ENCODE peak calls at places on chromosomes 7 and 10, in eight cellular contexts. A, S, M, Y, V, D, U and N are unnamed samples. For H3K27me3, the result is how much of the 10 kb centered on the place peaks cover.

GRCh38 chr10:65194131-65194530 is 1672.9 kb downstream of the REEP3 start:
- DNase-seq in V (peak), S (no peak), D (no peak), M (no peak), A (no peak), U (no peak), Y (no peak), N (peak)

GRCh38 chr7:30114536-30115258 is 20.1 kb upstream of the MTURN start:
- DNase-seq in M (no peak), D (no peak), Y (no peak), V (no peak), A (no peak), S (no peak), U (no peak), N (no peak)

GRCh38 chr10:25177093-25177753 is 2.4 kb downstream of the GPR158 start:
- DNase-seq in S (no peak), V (no peak), D (no peak), U (no peak), Y (no peak), A (no peak), M (no peak), N (no peak)

GRCh38 chr7:138304071-138304320 is 156.1 kb upstream of the TRIM24 start:
- DNase-seq in A (no peak), Y (no peak), S (no peak), V (no peak), D (no peak), M (no peak), U (no peak), N (no peak)

GRCh38 chr7:73715648-73716317 is 3.7 kb downstream of the STX1A start:
- DNase-seq in A (no peak), U (no peak), Y (peak), M (peak), V (peak), S (no peak), D (no peak), N (peak)

GRCh38 chr7:135706858-135707569 is 21.0 kb downstream of the SLC13A4 start:
- DNase-seq in V (no peak), Y (no peak), M (no peak), D (no peak), S (no peak), U (no peak), A (no peak), N (no peak)

GRCh38 chr10:79382491-79382941 is 35.2 kb downstream of the PPIF start:
- DNase-seq in M (peak), S (no peak), A (no peak), Y (no peak), D (peak), V (no peak), U (peak), N (no peak)

GRCh38 chr10:59177031-59177861 is 803 bp downstream of the PHYHIPL start:
- DNase-seq in V (peak), M (no peak), Y (peak), S (no peak), U (no peak), D (no peak), A (no peak), N (peak)

GRCh38 chr7:36984710-36985308 is 260.5 kb upstream of the AOAH start:
- DNase-seq in M (no peak), Y (no peak), U (no peak), A (no peak), S (no peak), V (no peak), D (no peak), N (no peak)

GRCh38 chr7:116138202-116138801 is 72.0 kb upstream of the TES start:
- DNase-seq in Y (peak), D (no peak), V (peak), S (no peak), U (no peak), M (no peak), A (no peak), N (peak)

GRCh38 chr10:21732067-21732772 is 198.2 kb downstream of the MLLT10 start:
- DNase-seq in D (no peak), A (no peak), Y (peak), M (peak), V (peak), S (peak), U (no peak), N (peak)

GRCh38 chr7:128351296-128352123 is 7.8 kb upstream of the RBM28 start:
- DNase-seq in D (no peak), U (no peak), Y (no peak), M (no peak), V (peak), A (no peak), S (no peak), N (no peak)

GRCh38 chr7:128350708-128351295 is 7.1 kb upstream of the RBM28 start:
- DNase-seq in S (no peak), M (no peak), A (no peak), D (no peak), Y (no peak), U (no peak), V (no peak), N (no peak)

GRCh38 chr7:128352138-128352537 is 8.4 kb upstream of the RBM28 start:
- DNase-seq in D (no peak), Y (peak), A (no peak), V (peak), U (no peak), M (peak), S (no peak), N (no peak)

GRCh38 chr7:128347573-128348147 is 4.0 kb upstream of the RBM28 start:
- DNase-seq in U (no peak), D (no peak), S (no peak), M (peak), Y (peak), A (no peak), V (peak), N (peak)

GRCh38 chr7:128349121-128349825 is 5.6 kb upstream of the RBM28 start:
- DNase-seq in U (no peak), S (no peak), Y (no peak), V (no peak), D (no peak), M (no peak), A (no peak), N (no peak)
- H3K27me3 ChIP-seq in U (under half), S (under half), Y (under half), V (half or more), D (under half), M (half or more), A (under half), N (under half)

DNA sequence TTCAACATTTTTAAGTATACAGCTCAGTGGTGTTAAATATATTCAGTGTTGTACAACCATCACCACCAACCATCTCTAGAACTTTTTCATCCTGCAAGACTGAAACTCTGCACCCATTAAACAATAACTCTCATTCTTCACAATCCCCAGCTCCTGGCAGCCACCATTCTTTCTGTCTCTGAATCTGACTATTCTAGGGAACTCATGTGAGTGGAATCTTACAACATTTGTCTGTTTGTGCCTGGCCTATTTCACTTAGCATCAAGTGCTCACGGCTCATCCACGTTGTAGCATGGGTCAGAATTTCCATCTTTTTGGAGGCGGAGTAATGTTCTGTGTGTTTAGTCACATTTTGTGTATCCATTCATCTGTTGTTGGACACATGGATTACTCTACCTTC is 40.8 kb upstream of the PFKFB3 start:
- DNase-seq in A (no peak), Y (no peak), U (no peak), M (no peak), S (no peak), V (no peak), D (no peak), N (no peak)
- H3K4me3 ChIP-seq in A (no peak), Y (no peak), U (no peak), M (no peak), S (no peak), V (no peak), D (no peak), N (no peak)

GRCh38 chr7:1535695-1536094 is 5.2 kb downstream of the MAFK start:
- DNase-seq in A (no peak), Y (no peak), D (no peak), M (no peak), U (no peak), S (no peak), V (no peak), N (no peak)
- H3K27ac ChIP-seq in A (peak), Y (peak), D (peak), M (peak), U (peak), S (no peak), V (no peak), N (no peak)

DNA sequence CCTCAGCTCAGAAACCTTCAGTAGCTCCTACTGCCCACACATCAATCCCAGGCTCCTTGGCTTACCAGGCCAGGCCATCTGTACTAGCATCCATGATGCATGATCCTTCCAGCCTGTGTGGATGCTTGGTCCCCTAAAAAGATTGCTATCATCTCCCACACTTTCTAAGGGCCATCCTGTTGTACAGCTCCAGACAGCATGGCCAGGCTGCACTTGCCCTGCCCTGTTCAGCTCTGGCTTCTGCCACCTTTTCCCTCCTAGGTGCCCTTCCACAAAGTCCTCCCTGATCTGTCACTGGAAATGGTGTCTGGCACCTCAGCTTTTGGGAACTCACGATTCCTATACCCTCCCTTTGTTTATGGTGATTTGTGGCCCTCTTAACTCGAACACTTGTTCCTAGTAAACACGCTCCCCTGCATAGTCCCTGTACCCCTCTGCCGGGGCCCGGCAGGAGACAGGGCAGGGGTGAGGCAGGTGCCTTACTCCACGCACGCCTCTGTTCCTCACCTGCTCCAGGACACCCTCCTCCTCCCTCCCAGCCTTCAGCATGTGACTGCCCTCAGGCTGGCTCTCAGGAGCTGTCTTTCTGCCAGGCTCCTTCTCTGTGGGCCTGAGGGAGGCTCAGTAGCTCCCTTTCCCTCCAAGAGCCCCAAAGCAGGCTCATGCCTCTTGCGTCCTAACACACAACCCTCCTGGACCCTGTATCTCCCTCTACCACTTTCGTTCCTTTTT is 71.8 kb downstream of the CDH23 start:
- DNase-seq in S (no peak), U (no peak), M (no peak), A (no peak), D (no peak), V (no peak), Y (no peak), N (no peak)
- H3K27me3 ChIP-seq in S (under half), U (under half), M (under half), A (under half), D (under half), V (under half), Y (under half), N (under half)

GRCh38 chr10:122864901-122865300 is 14.5 kb downstream of the FAM24B start:
- DNase-seq in V (peak), U (no peak), M (no peak), Y (no peak), A (no peak), S (no peak), D (no peak), N (no peak)
- H3K4me3 ChIP-seq in V (no peak), U (no peak), M (no peak), Y (no peak), A (no peak), S (no peak), D (no peak), N (no peak)